ENCODE peak calls at places on chromosomes 5 and 9, in eight cellular contexts. K, C, F, I, J, U, V and T are unnamed samples.
A peak's percentile ranks its signal among the peaks of the same experiment; 100 is the strongest.

GRCh38 chr9:21326526-21327139 is 8.6 kb downstream of the KLHL9 start:
- DNase-seq in K (no peak), C (no peak), F (no peak), I (no peak), J (no peak), U (no peak), V (no peak), T (peak; percentile 43)

GRCh38 chr5:143573568-143574170 is 170.2 kb upstream of the NR3C1 start:
- DNase-seq in K (no peak), C (no peak), F (no peak), I (no peak), J (no peak), U (no peak), V (no peak), T (no peak)

GRCh38 chr5:178797101-178797521 is 62.6 kb upstream of the ZNF354B start:
- DNase-seq in K (no peak), C (no peak), F (no peak), I (no peak), J (no peak), U (peak; percentile 55), V (no peak), T (peak; percentile 28)

GRCh38 chr9:110769667-110770066 is 101.1 kb downstream of the MUSK start:
- DNase-seq in K (no peak), C (no peak), F (no peak), I (no peak), J (no peak), U (no peak), V (no peak), T (no peak)

GRCh38 chr5:95773325-95774059 is 42.4 kb downstream of the RHOBTB3 start:
- DNase-seq in K (no peak), C (no peak), F (peak; percentile 40), I (no peak), J (no peak), U (no peak), V (no peak), T (no peak)

GRCh38 chr5:107831612-107832395 is 161.1 kb upstream of the EFNA5 start:
- DNase-seq in K (no peak), C (no peak), F (no peak), I (no peak), J (no peak), U (no peak), V (no peak), T (no peak)

GRCh38 chr9:100852088-100852487 is 176.4 kb upstream of the PLPPR1 start:
- DNase-seq in K (no peak), C (no peak), F (no peak), I (no peak), J (no peak), U (no peak), V (no peak), T (no peak)

GRCh38 chr9:15357050-15357653 is 50.1 kb upstream of the TTC39B start:
- DNase-seq in K (peak; percentile 13), C (no peak), F (no peak), I (no peak), J (peak; percentile 33), U (no peak), V (peak; percentile 10), T (peak; percentile 9)

GRCh38 chr9:116154334-116154975 is 864 bp downstream of the PAPPA start:
- DNase-seq in K (no peak), C (no peak), F (no peak), I (peak; percentile 33), J (no peak), U (peak; percentile 72), V (peak; percentile 42), T (no peak)

GRCh38 chr5:143964919-143965318 is 153.0 kb downstream of the HMHB1 start:
- DNase-seq in K (no peak), C (no peak), F (no peak), I (no peak), J (no peak), U (no peak), V (no peak), T (no peak)

GRCh38 chr9:130237763-130238524 is 27.6 kb upstream of the HMCN2 start:
- DNase-seq in K (no peak), C (no peak), F (no peak), I (no peak), J (no peak), U (no peak), V (no peak), T (no peak)

GRCh38 chr9:132854832-132855231 is 23.3 kb downstream of the AK8 start:
- DNase-seq in K (no peak), C (no peak), F (no peak), I (no peak), J (no peak), U (no peak), V (no peak), T (no peak)

GRCh38 chr5:139193928-139194327 is 4.2 kb downstream of the SIL1 start:
- DNase-seq in K (no peak), C (no peak), F (no peak), I (no peak), J (no peak), U (no peak), V (no peak), T (no peak)
- TF ChIP-seq CTCF in K (peak; percentile 20), C (no peak), F (peak; percentile 37), I (peak; percentile 42), J (peak; percentile 28), U (peak; percentile 13), V (peak; percentile 50), T (peak; percentile 41)

DNA sequence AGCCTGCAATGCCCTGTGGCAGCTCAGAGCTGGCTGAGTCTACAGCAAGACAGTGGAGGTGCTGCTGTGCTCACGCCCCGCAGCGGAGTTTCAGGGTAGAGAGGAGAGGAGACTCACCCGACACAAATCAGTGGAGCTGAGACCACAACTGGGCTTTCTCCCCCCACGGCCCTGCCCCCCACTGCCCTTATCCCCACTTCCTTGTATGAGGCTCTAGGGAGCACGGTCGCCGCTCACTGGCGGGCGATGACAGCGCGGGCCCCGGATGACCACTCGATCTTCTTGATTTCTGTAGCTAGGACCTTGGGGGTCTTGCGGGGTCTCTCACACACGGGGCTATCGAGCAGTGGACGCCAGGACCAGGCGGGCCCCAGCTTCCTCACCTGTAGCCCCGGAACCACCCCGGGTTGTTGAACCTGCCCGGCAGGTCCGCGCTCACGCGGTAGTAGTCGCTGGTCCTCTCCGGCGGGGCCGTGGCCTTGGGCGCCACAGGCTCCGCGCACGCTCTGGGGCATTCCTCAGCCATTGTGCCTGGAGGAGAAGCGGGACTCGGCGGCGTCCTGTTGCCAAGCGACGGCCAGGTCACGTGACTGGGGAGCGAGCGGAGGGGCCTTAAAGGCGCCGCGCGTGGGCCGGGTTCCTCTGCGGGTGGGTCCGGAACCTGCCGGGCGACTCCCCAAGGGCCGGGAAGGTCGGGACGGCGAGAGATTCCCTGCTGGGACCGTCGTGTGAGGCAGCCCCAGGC is 984 bp upstream of the MRPS2 start:
- DNase-seq in K (peak; percentile 75), C (peak; percentile 97), F (peak; percentile 86), I (peak; percentile 93), J (peak; percentile 84), U (peak; percentile 97), V (peak; percentile 92), T (peak; percentile 82)
- TF ChIP-seq CTCF in K (no peak), C (no peak), F (peak; percentile 39), I (peak; percentile 13), J (no peak), U (no peak), V (no peak), T (no peak)

DNA sequence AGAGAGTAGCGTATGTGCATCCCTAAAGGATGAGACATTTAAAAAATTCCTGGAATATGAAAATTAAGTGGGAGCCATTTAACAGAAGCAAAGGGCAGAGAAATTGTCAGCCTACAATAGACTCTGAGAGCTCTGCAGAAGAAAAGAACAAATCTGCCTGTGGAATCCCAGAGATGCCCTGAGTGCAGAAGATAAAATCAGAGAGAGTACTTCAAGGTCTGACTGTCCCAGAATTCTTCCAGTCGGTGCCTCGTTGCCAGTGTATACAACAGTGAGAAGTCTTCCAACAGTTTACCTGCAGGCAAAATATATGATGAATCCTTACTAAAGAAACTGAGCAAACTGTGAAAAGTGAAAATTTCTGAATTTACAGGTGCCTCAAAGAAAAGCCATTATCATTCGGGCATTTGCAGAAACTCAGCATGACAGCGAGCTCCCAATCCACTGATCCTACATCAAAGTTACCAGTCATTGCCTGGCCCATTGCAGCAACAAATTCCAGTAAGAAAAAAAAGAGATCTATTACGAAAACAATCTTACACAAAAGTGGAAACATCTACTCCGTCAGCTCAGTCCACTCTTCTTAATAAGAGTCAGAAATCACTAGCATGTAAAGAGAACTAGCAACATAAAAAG is 92.8 kb upstream of the VCAN start:
- DNase-seq in K (no peak), C (no peak), F (no peak), I (no peak), J (no peak), U (no peak), V (no peak), T (no peak)
- TF ChIP-seq CTCF in K (no peak), C (no peak), F (no peak), I (no peak), J (no peak), U (no peak), V (no peak), T (no peak)

GRCh38 chr9:89576404-89576824 is 28.4 kb upstream of the GADD45G start:
- DNase-seq in K (no peak), C (no peak), F (peak; percentile 15), I (no peak), J (no peak), U (no peak), V (no peak), T (no peak)
- TF ChIP-seq CTCF in K (peak; percentile 94), C (peak; percentile 72), F (peak; percentile 12), I (peak; percentile 90), J (peak; percentile 32), U (peak; percentile 67), V (peak; percentile 97), T (peak; percentile 37)

DNA sequence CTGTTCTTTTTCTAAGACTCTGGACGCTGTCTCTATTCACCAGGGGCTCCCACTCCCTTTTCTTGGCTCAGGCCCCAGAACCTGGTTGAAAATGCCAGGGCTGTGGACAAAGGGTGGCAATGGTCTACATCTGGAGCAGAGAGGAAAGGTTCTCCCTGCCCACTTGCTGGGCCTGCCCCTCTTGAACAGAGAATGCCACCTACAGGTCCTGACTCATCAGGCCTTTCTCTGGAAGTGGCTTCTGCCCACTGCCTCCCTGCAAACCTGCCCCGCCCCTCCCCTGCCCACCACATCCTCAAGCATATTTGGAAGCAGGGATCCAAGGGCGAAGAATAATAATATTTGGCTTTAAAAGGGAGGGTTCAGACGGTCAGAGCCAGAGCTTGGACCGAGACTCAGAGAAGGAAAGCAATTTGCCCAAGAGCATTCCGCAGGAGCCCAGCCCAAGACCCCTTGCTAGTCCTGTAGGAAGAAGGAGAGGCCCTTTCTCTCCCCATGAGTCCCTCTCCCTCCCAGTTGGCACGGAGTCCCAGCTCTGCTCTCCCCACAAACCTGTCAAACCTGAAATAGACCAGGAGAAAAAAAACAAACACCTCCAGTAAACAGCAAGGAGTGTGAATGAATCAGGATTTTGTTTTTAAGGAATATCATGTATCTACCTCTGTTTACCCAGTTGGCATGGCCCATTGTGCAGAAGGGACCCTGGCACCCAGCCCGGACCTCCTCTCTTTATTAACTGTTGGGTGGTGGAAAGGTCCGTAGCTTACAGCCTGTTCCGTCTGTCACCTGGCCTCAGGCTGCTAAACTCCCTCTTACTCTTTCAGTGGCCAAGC is 37.8 kb upstream of the STXBP1 start:
- DNase-seq in K (no peak), C (peak; percentile 82), F (no peak), I (no peak), J (peak; percentile 79), U (peak; percentile 88), V (no peak), T (no peak)
- TF ChIP-seq CTCF in K (no peak), C (no peak), F (no peak), I (no peak), J (no peak), U (no peak), V (no peak), T (no peak)